ENCODE peak calls at places on chromosomes 11 and 22, in six cellular contexts. One of them, this sample, is unnamed.

GRCh38 chr11:94652735-94653284 is 85.6 kb downstream of the PIWIL4 start:
- DNase-seq in SK-N-SH: no peak
- DNase-seq in uterus: no peak
- DNase-seq in fibroblast of the aortic adventitia: no peak
- DNase-seq in endothelial cell of umbilical vein: no peak
- DNase-seq in AG09309: no peak
- DNase-seq in this sample: no peak

GRCh38 chr11:95925011-95925410 is 1.1 kb upstream of the MTMR2 start:
- DNase-seq in endothelial cell of umbilical vein: no peak
- DNase-seq in SK-N-SH: no peak
- DNase-seq in AG09309: no peak
- DNase-seq in fibroblast of the aortic adventitia: peak
- DNase-seq in uterus: no peak
- DNase-seq in this sample: no peak

GRCh38 chr11:79068356-79068755 is 372.5 kb downstream of the TENM4 start:
- DNase-seq in endothelial cell of umbilical vein: no peak
- DNase-seq in uterus: no peak
- DNase-seq in AG09309: no peak
- DNase-seq in fibroblast of the aortic adventitia: no peak
- DNase-seq in SK-N-SH: peak
- DNase-seq in this sample: no peak

GRCh38 chr11:103953797-103954495 is 82.5 kb upstream of the DDI1 start:
- DNase-seq in fibroblast of the aortic adventitia: no peak
- DNase-seq in SK-N-SH: no peak
- DNase-seq in AG09309: no peak
- DNase-seq in endothelial cell of umbilical vein: no peak
- DNase-seq in uterus: no peak
- DNase-seq in this sample: peak

GRCh38 chr11:65559535-65559934 is 1.4 kb upstream of the LTBP3 start:
- DNase-seq in fibroblast of the aortic adventitia: no peak
- DNase-seq in uterus: no peak
- DNase-seq in AG09309: no peak
- DNase-seq in SK-N-SH: no peak
- DNase-seq in endothelial cell of umbilical vein: no peak
- DNase-seq in this sample: no peak

GRCh38 chr11:7936615-7937014 is 4.9 kb downstream of the OR10A3 start:
- DNase-seq in fibroblast of the aortic adventitia: no peak
- DNase-seq in uterus: no peak
- DNase-seq in AG09309: no peak
- DNase-seq in endothelial cell of umbilical vein: no peak
- DNase-seq in SK-N-SH: no peak
- DNase-seq in this sample: no peak

GRCh38 chr22:36384766-36385400 is 2.9 kb downstream of the MYH9 start:
- DNase-seq in fibroblast of the aortic adventitia: peak
- DNase-seq in uterus: no peak
- DNase-seq in AG09309: no peak
- DNase-seq in SK-N-SH: peak
- DNase-seq in endothelial cell of umbilical vein: peak
- DNase-seq in this sample: no peak

GRCh38 chr11:63839508-63840355 is 822 bp downstream of the MARK2 start:
- DNase-seq in fibroblast of the aortic adventitia: no peak
- DNase-seq in uterus: peak
- DNase-seq in SK-N-SH: no peak
- DNase-seq in endothelial cell of umbilical vein: peak
- DNase-seq in AG09309: no peak
- DNase-seq in this sample: peak

GRCh38 chr22:43884600-43885318 is 7.1 kb downstream of the PNPLA5 start:
- DNase-seq in AG09309: no peak
- DNase-seq in fibroblast of the aortic adventitia: peak
- DNase-seq in endothelial cell of umbilical vein: peak
- DNase-seq in uterus: peak
- DNase-seq in SK-N-SH: peak
- DNase-seq in this sample: peak

GRCh38 chr11:96105197-96105895 is 181.4 kb upstream of the MTMR2 start:
- DNase-seq in SK-N-SH: no peak
- DNase-seq in uterus: no peak
- DNase-seq in AG09309: no peak
- DNase-seq in fibroblast of the aortic adventitia: peak
- DNase-seq in endothelial cell of umbilical vein: no peak
- DNase-seq in this sample: no peak

GRCh38 chr22:40419718-40420117 is 49.3 kb downstream of the SGSM3 start:
- DNase-seq in AG09309: no peak
- DNase-seq in fibroblast of the aortic adventitia: no peak
- DNase-seq in SK-N-SH: no peak
- DNase-seq in endothelial cell of umbilical vein: no peak
- DNase-seq in uterus: no peak
- DNase-seq in this sample: no peak

GRCh38 chr11:31827458-31828206 is 16.5 kb upstream of the PAX6 start:
- DNase-seq in fibroblast of the aortic adventitia: no peak
- DNase-seq in endothelial cell of umbilical vein: no peak
- DNase-seq in SK-N-SH: no peak
- DNase-seq in uterus: no peak
- DNase-seq in AG09309: no peak
- DNase-seq in this sample: no peak

GRCh38 chr11:106594751-106595351 is 423.4 kb downstream of the GUCY1A2 start:
- DNase-seq in endothelial cell of umbilical vein: no peak
- DNase-seq in AG09309: no peak
- DNase-seq in SK-N-SH: no peak
- DNase-seq in fibroblast of the aortic adventitia: peak
- DNase-seq in uterus: no peak
- DNase-seq in this sample: no peak

GRCh38 chr11:79822771-79823170 is 381.9 kb upstream of the TENM4 start:
- DNase-seq in AG09309: no peak
- DNase-seq in SK-N-SH: no peak
- DNase-seq in fibroblast of the aortic adventitia: no peak
- DNase-seq in uterus: no peak
- DNase-seq in endothelial cell of umbilical vein: no peak
- DNase-seq in this sample: no peak

GRCh38 chr11:14213006-14213405 is 146.0 kb downstream of the RRAS2 start:
- DNase-seq in SK-N-SH: no peak
- DNase-seq in uterus: no peak
- DNase-seq in fibroblast of the aortic adventitia: no peak
- DNase-seq in AG09309: no peak
- DNase-seq in endothelial cell of umbilical vein: no peak
- DNase-seq in this sample: no peak

GRCh38 chr11:76156971-76157427 is 49.3 kb downstream of the WNT11 start:
- DNase-seq in AG09309: no peak
- DNase-seq in endothelial cell of umbilical vein: no peak
- DNase-seq in uterus: no peak
- DNase-seq in fibroblast of the aortic adventitia: no peak
- DNase-seq in SK-N-SH: peak
- DNase-seq in this sample: no peak

GRCh38 chr11:116366980-116367640 is 405.7 kb downstream of the BUD13 start:
- DNase-seq in endothelial cell of umbilical vein: peak
- DNase-seq in uterus: no peak
- DNase-seq in SK-N-SH: peak
- DNase-seq in AG09309: no peak
- DNase-seq in fibroblast of the aortic adventitia: no peak
- DNase-seq in this sample: no peak

DNA sequence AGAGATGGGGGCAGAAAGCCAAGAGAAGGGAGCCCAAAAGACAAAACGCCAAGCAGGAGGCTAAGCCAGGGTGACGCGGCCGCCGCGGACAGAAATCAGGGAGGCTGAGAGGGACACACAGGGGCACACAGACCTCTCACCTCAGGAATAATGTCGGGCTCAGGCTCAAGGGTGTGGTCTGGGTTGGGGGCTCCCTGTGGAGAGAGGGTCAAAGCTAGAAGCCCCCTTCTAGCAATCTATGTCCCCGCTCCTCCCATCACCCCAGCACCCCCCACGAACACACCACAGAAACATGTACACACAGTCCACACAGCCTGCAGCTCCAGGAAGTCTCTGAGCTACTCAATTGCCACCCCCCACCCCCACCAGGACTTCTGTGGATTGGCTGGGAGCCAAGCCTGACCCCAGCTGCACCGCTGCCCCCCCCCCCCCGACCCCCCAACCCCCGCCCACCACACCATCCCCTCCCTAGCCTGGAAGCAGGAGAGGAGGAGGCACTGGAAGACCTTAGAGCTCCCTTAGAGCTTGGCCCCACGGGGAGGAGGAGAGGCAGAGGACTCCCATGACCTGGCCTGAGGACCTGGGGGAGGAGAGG is 6.9 kb downstream of the BCL9L start:
- DNase-seq in endothelial cell of umbilical vein: no peak
- DNase-seq in AG09309: no peak
- DNase-seq in uterus: no peak
- DNase-seq in SK-N-SH: no peak
- DNase-seq in fibroblast of the aortic adventitia: peak
- DNase-seq in this sample: no peak
- H3K4me3 ChIP-seq in endothelial cell of umbilical vein: no peak
- H3K4me3 ChIP-seq in AG09309: peak
- H3K4me3 ChIP-seq in uterus: peak
- H3K4me3 ChIP-seq in SK-N-SH: peak
- H3K4me3 ChIP-seq in fibroblast of the aortic adventitia: peak
- H3K4me3 ChIP-seq in this sample: peak

DNA sequence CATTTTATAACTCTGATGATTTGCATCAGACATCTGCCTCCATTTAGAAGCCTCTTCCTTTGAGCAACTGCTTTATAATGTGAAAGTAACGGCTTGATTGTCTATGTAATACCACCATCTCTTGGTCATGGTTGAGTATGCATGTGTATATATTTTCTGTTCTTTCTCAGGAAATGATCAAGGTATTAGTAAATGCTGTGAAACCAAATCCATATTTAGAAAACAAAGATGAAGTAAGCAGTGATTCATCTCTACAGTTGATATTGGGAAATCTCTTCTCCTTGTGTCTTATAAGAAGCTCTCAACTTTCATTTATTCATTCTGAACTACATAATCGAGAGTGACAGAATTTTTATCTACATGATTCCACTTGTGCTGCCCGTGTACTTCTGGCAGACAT is 104.6 kb upstream of the ANO3 start:
- DNase-seq in SK-N-SH: peak
- DNase-seq in uterus: no peak
- DNase-seq in fibroblast of the aortic adventitia: peak
- DNase-seq in endothelial cell of umbilical vein: peak
- DNase-seq in AG09309: peak
- DNase-seq in this sample: no peak
- TF ChIP-seq CTCF in SK-N-SH: peak
- TF ChIP-seq CTCF in uterus: peak
- TF ChIP-seq CTCF in fibroblast of the aortic adventitia: peak
- TF ChIP-seq CTCF in endothelial cell of umbilical vein: peak
- TF ChIP-seq CTCF in AG09309: peak
- TF ChIP-seq CTCF in this sample: no peak

GRCh38 chr11:47259178-47259977 is 1.6 kb downstream of the NR1H3 start:
- DNase-seq in SK-N-SH: peak
- DNase-seq in fibroblast of the aortic adventitia: peak
- DNase-seq in AG09309: no peak
- DNase-seq in uterus: no peak
- DNase-seq in endothelial cell of umbilical vein: peak
- DNase-seq in this sample: peak

GRCh38 chr11:47258317-47258902 is 614 bp downstream of the NR1H3 start:
- DNase-seq in uterus: no peak
- DNase-seq in SK-N-SH: no peak
- DNase-seq in endothelial cell of umbilical vein: no peak
- DNase-seq in fibroblast of the aortic adventitia: no peak
- DNase-seq in AG09309: no peak
- DNase-seq in this sample: no peak

GRCh38 chr11:47256374-47256773 is 1.4 kb upstream of the NR1H3 start:
- DNase-seq in fibroblast of the aortic adventitia: no peak
- DNase-seq in uterus: no peak
- DNase-seq in AG09309: no peak
- DNase-seq in endothelial cell of umbilical vein: no peak
- DNase-seq in SK-N-SH: no peak
- DNase-seq in this sample: no peak

GRCh38 chr11:47257178-47257517 is 648 bp upstream of the NR1H3 start:
- DNase-seq in endothelial cell of umbilical vein: no peak
- DNase-seq in uterus: no peak
- DNase-seq in fibroblast of the aortic adventitia: no peak
- DNase-seq in SK-N-SH: no peak
- DNase-seq in AG09309: no peak
- DNase-seq in this sample: no peak

DNA sequence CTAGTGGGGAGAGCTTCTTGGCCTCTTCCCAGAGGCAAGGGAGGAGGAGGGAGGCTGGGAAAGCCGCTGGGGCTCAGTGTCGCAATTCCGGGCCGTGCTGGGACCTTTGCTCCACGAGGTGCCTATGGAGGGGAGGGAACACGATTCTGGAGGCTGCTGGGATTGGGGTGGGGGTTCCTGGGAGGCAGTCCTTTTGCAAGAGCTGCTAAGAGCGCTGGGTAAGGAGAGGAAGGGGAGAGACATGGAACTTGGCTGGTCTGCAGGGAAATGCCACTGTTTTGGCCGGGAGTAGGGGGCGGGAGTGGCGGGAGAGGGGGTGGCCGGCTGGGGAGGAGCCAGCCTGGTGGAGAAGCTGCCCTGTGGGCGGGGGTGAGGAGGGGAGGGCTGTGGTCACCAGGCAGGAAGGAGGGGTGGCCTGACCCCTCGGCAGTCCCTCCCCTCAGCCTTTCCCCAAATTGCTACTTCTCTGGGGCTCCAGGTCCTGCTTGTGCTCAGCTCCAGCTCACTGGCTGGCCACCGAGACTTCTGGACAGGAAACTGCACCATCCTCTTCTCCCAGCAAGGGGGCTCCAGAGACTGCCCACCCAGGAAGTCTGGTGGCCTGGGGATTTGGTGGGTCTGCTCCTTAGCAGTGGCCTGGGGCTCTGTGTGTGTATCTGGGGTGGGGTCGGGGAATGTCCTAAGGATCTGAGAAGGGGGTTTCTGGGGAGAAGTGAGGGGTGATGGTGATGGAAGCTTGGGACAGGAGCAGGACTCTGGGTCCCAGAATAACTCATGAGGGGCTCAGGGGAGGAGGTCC is at the start of gene NR1H3:
- DNase-seq in fibroblast of the aortic adventitia: peak
- DNase-seq in uterus: peak
- DNase-seq in SK-N-SH: peak
- DNase-seq in endothelial cell of umbilical vein: peak
- DNase-seq in AG09309: no peak
- DNase-seq in this sample: peak
- H3K4me3 ChIP-seq in fibroblast of the aortic adventitia: peak
- H3K4me3 ChIP-seq in uterus: peak
- H3K4me3 ChIP-seq in SK-N-SH: no peak
- H3K4me3 ChIP-seq in endothelial cell of umbilical vein: no peak
- H3K4me3 ChIP-seq in AG09309: peak
- H3K4me3 ChIP-seq in this sample: no peak

DNA sequence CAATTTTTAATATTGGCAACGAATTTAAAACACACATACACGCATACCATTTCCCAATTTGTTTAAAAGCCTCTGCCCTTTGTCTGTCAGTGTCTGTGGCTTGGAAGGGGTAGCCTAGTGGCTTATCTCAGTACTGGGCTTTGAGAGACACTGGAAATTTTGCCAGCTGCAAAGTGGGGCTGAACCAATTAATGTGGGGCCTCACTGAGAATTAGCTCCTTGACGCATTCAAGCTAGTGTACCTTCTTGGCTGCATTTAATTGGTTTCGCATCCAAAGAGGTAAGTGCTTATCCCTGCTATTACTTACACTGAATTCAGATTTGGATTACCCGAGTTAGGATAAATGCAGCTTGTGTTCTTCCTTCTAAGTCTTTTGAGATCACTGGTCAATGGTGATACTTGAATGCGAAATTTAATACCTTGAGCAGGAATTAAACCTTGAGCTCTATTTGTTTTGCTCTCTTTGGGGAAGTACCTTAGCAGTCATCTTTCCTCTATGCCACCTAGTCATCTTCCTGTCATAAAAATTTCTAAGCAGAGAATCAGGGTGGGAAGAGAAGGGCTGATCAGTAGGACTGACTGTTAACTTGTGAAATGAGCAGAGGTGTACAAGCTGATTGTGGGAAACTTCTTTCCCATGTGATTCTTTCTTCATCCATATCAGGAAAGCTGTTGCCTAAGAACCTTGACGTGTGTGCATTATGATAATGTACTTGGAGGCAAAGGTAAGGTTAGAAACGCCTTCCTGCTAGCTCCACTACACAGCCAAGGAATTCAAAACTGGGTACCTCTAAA is 187.7 kb upstream of the E2F8 start:
- DNase-seq in fibroblast of the aortic adventitia: no peak
- DNase-seq in endothelial cell of umbilical vein: peak
- DNase-seq in SK-N-SH: no peak
- DNase-seq in AG09309: no peak
- DNase-seq in uterus: no peak
- DNase-seq in this sample: peak
- TF ChIP-seq CTCF in fibroblast of the aortic adventitia: peak
- TF ChIP-seq CTCF in endothelial cell of umbilical vein: no peak
- TF ChIP-seq CTCF in SK-N-SH: no peak
- TF ChIP-seq CTCF in AG09309: no peak
- TF ChIP-seq CTCF in uterus: no peak
- TF ChIP-seq CTCF in this sample: no peak

This sample was measured in WERI-Rb-1.